ENCODE peak calls at places on chromosomes 3 and 15, in nine cellular contexts. E is spleen, H is SK-N-SH, Q is GM12878, F is transverse colon, I is endothelial cell of umbilical vein, Y is stomach, K is HCT116, G is esophagus muscularis mucosa. L is an unnamed sample.

GRCh38 chr3:58994746-58995330 is 55.0 kb downstream of the CFAP20DC start:
- DNase-seq in Y (no peak), G (no peak), F (peak; percentile 18), H (peak; percentile 52), I (peak; percentile 60), K (peak; percentile 60), Q (peak; percentile 23), E (no peak), L (peak; percentile 36)

GRCh38 chr3:127170794-127171193 is 22.1 kb upstream of the PRR23E start:
- DNase-seq in K (no peak), Y (no peak), H (peak; percentile 80), E (no peak), I (no peak), F (no peak), Q (no peak), G (no peak), L (no peak)

GRCh38 chr3:194058189-194058571 is 77.8 kb upstream of the HES1 start:
- DNase-seq in Q (no peak), E (peak; percentile 86), I (peak; percentile 60), K (no peak), F (peak; percentile 62), H (peak; percentile 34), Y (peak; percentile 54), G (no peak), L (no peak)

GRCh38 chr3:24640330-24640877 is 145.8 kb upstream of the THRB start:
- DNase-seq in K (peak; percentile 27), E (no peak), Y (no peak), F (no peak), I (peak; percentile 63), Q (no peak), G (no peak), H (peak; percentile 47), L (no peak)

GRCh38 chr3:128033102-128033501 is 19.1 kb upstream of the SEC61A1 start:
- DNase-seq in K (no peak), I (no peak), H (no peak), F (no peak), Y (no peak), Q (no peak), E (no peak), G (peak; percentile 29), L (no peak)

GRCh38 chr15:84572231-84572630 is 28.6 kb upstream of the ZSCAN2 start:
- DNase-seq in G (no peak), Y (no peak), I (no peak), Q (no peak), K (no peak), F (no peak), E (no peak), H (no peak), L (no peak)

GRCh38 chr15:72866086-72866646 is 82.6 kb upstream of the ADPGK start:
- DNase-seq in H (no peak), K (no peak), G (peak; percentile 55), Y (no peak), Q (no peak), I (no peak), F (no peak), E (no peak), L (no peak)

GRCh38 chr3:124407260-124407659 is 323.0 kb upstream of the UMPS start:
- DNase-seq in G (no peak), K (no peak), F (no peak), Q (no peak), Y (no peak), E (no peak), I (no peak), H (no peak), L (no peak)

GRCh38 chr3:183303725-183304124 is 50.7 kb downstream of the B3GNT5 start:
- DNase-seq in Q (no peak), H (no peak), G (no peak), Y (no peak), I (no peak), F (no peak), E (no peak), K (no peak), L (no peak)

GRCh38 chr3:21524113-21524512 is 226.9 kb downstream of the ZNF385D start:
- DNase-seq in E (no peak), G (no peak), I (no peak), Y (no peak), Q (no peak), H (peak; percentile 10), F (no peak), K (no peak), L (no peak)

GRCh38 chr3:23094890-23095462 is 108.2 kb upstream of the UBE2E2 start:
- DNase-seq in G (no peak), Y (no peak), I (peak; percentile 70), K (peak; percentile 26), E (no peak), Q (no peak), F (no peak), H (no peak), L (no peak)

GRCh38 chr3:141330718-141331369 is 37.5 kb upstream of the ZBTB38 start:
- DNase-seq in G (no peak), Y (no peak), K (no peak), I (peak; percentile 7), E (no peak), H (no peak), F (no peak), Q (no peak), L (no peak)

GRCh38 chr15:96326551-96327154 is 3.8 kb upstream of the NR2F2 start:
- DNase-seq in K (no peak), H (no peak), E (no peak), Y (peak; percentile 61), Q (no peak), I (peak; percentile 70), F (peak; percentile 30), G (no peak), L (no peak)

DNA sequence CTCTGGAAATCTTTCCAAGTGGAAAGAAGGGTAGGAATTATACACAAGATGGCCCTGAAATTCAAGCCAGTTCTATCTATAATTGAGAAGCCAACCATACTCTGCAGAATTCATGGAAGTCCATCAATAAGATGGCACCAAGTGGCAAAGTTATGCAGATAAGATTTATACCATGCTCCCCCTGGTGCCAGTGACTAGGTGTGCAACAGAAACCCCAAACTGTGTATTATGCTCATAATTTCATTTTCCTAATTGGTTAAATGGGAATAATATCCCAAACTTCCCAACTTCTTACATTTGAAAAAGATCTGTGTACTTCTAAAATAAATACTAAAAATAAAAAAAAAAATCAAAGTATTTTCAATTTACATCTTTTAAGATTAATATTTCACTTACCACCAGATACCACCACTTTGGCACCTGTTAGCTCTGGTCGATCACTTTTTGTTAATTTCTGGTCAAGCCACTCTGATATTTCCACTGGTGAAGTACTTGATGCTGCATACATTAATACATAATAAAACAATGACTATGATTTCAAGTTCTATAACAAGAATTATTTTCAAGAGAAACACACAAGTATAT is 25.9 kb downstream of the ETFA start:
- DNase-seq in F (no peak), I (peak; percentile 28), G (no peak), Y (no peak), Q (no peak), K (no peak), H (peak; percentile 38), E (no peak), L (peak; percentile 11)
- TF ChIP-seq CTCF in F (peak; percentile 24), I (peak; percentile 55), G (peak; percentile 41), Y (no peak), Q (peak; percentile 25), K (peak; percentile 63), H (peak; percentile 61), E (peak; percentile 20), L (peak; percentile 17)

DNA sequence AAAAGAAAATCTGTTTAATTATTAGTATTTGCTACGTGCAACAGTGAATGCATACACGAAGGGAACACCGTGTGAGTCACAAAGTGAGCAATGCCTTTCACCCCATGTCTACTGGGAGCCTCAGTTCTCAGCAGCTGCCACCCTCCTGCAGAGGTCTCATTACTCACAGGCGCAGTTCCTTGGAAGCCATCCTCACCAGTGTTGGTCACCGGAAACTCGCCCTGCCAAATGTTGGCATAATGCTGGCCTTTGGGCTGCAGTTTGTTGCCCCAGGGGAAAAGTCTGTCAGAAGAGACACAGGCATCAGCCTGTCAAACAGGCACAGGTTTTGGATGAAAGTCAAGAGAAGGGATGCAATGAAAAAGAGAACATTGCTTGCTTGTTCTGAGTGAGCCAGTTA is 50.1 kb downstream of the SUMF1 start:
- DNase-seq in F (no peak), E (no peak), K (peak; percentile 6), G (no peak), Q (no peak), Y (no peak), H (peak; percentile 45), I (peak; percentile 54), L (no peak)
- TF ChIP-seq POLR2AphosphoS5 in F (no peak), E (no peak), K (no peak), G (no peak), Q (no peak), Y (no peak), H (peak; percentile 70), I (no peak), L (no peak)

GRCh38 chr3:45665101-45665572 is 24.1 kb upstream of the SACM1L start:
- DNase-seq in K (peak; percentile 68), F (peak; percentile 54), G (no peak), H (peak; percentile 56), I (peak; percentile 78), Q (peak; percentile 25), E (no peak), Y (peak; percentile 70), L (peak; percentile 58)

GRCh38 chr3:45664558-45664957 is 24.6 kb upstream of the SACM1L start:
- DNase-seq in I (no peak), Y (peak; percentile 63), K (no peak), E (peak; percentile 86), F (peak; percentile 53), H (no peak), Q (peak; percentile 48), G (no peak), L (no peak)

GRCh38 chr3:45670995-45671394 is 18.2 kb upstream of the SACM1L start:
- DNase-seq in Y (no peak), K (no peak), H (no peak), F (no peak), Q (no peak), G (no peak), E (no peak), I (no peak), L (no peak)

GRCh38 chr3:45667569-45667967 is 21.6 kb upstream of the SACM1L start:
- DNase-seq in Q (no peak), Y (no peak), H (no peak), F (no peak), E (no peak), G (no peak), I (no peak), K (no peak), L (no peak)

GRCh38 chr3:45666729-45667440 is 22.3 kb upstream of the SACM1L start:
- DNase-seq in K (no peak), Y (no peak), I (peak; percentile 41), E (no peak), H (peak; percentile 42), F (no peak), Q (no peak), G (no peak), L (no peak)
- H3K27ac ChIP-seq in K (no peak overlapping the region), Y (no peak overlapping the region), I (peak overlapping the region; percentile 84), E (no peak overlapping the region), H (peak overlapping the region; percentile 97), F (peak overlapping the region; percentile 52), Q (no peak overlapping the region), G (peak overlapping the region; percentile 74), L (no peak overlapping the region)

GRCh38 chr3:166425021-166425420 is 587.8 kb upstream of the BCHE start:
- DNase-seq in Y (no peak), G (no peak), F (no peak), Q (no peak), I (no peak), H (no peak), E (no peak), K (no peak), L (no peak)

GRCh38 chr3:166420071-166420470 is 582.8 kb upstream of the BCHE start:
- DNase-seq in Q (no peak), G (no peak), I (no peak), H (no peak), K (no peak), F (no peak), Y (no peak), E (no peak), L (no peak)

GRCh38 chr3:166425900-166426611 is 588.8 kb upstream of the BCHE start:
- DNase-seq in Y (no peak), K (no peak), F (no peak), E (no peak), Q (no peak), H (no peak), G (no peak), I (no peak), L (no peak)
- TF ChIP-seq CTCF in Y (no peak), K (peak; percentile 37), F (no peak), E (no peak), Q (peak; percentile 13), H (no peak), G (no peak), I (no peak), L (no peak)